ENCODE peak calls at places on chromosome 1, in four cellular contexts. One of them, this sample, is unnamed.

GRCh38 chr1:88985033-88985432 is 7.4 kb downstream of the KYAT3 start:
- DNase-seq in activated CD4-positive, alpha-beta T cell treated with anti-CD3 and anti-CD28 coated beads for 1 hour: no peak
- DNase-seq in C1 segment of cervical spinal cord: no peak
- DNase-seq in anterior cingulate cortex: no peak
- DNase-seq in this sample: no peak

GRCh38 chr1:216420263-216420662 is 3.0 kb downstream of the USH2A start:
- DNase-seq in C1 segment of cervical spinal cord: no peak
- DNase-seq in anterior cingulate cortex: no peak
- DNase-seq in activated CD4-positive, alpha-beta T cell treated with anti-CD3 and anti-CD28 coated beads for 1 hour: no peak
- DNase-seq in this sample: no peak

GRCh38 chr1:97711858-97712257 is 209.0 kb downstream of the DPYD start:
- DNase-seq in activated CD4-positive, alpha-beta T cell treated with anti-CD3 and anti-CD28 coated beads for 1 hour: no peak
- DNase-seq in C1 segment of cervical spinal cord: no peak
- DNase-seq in anterior cingulate cortex: no peak
- DNase-seq in this sample: no peak

GRCh38 chr1:225878282-225878681 is 3.9 kb downstream of the TMEM63A start:
- DNase-seq in activated CD4-positive, alpha-beta T cell treated with anti-CD3 and anti-CD28 coated beads for 1 hour: no peak
- DNase-seq in C1 segment of cervical spinal cord: no peak
- DNase-seq in anterior cingulate cortex: no peak
- DNase-seq in this sample: no peak

GRCh38 chr1:20981903-20982695 is 194.6 kb downstream of the EIF4G3 start:
- DNase-seq in anterior cingulate cortex: no peak
- DNase-seq in activated CD4-positive, alpha-beta T cell treated with anti-CD3 and anti-CD28 coated beads for 1 hour: no peak
- DNase-seq in C1 segment of cervical spinal cord: no peak
- DNase-seq in this sample: no peak

GRCh38 chr1:5519366-5520135 is 472.7 kb downstream of the NPHP4 start:
- DNase-seq in anterior cingulate cortex: no peak
- DNase-seq in C1 segment of cervical spinal cord: no peak
- DNase-seq in activated CD4-positive, alpha-beta T cell treated with anti-CD3 and anti-CD28 coated beads for 1 hour: no peak
- DNase-seq in this sample: no peak

GRCh38 chr1:90155721-90156487 is 161.0 kb downstream of the ZNF326 start:
- DNase-seq in activated CD4-positive, alpha-beta T cell treated with anti-CD3 and anti-CD28 coated beads for 1 hour: no peak
- DNase-seq in anterior cingulate cortex: no peak
- DNase-seq in C1 segment of cervical spinal cord: no peak
- DNase-seq in this sample: no peak

GRCh38 chr1:231584117-231584516 is 42.5 kb upstream of the DISC1 start:
- DNase-seq in activated CD4-positive, alpha-beta T cell treated with anti-CD3 and anti-CD28 coated beads for 1 hour: no peak
- DNase-seq in C1 segment of cervical spinal cord: no peak
- DNase-seq in anterior cingulate cortex: no peak
- DNase-seq in this sample: no peak